ENCODE peak calls at places on chromosomes 13 and 19, in five cellular contexts. I is AG09309, P is heart left ventricle, N is heart right ventricle, K is brain microvascular endothelial cell. B is an unnamed sample.

GRCh38 chr19:40191836-40192646 is 815 bp downstream of the MAP3K10 start:
- DNase-seq in P (peak), N (peak), K (no peak), I (no peak), B (peak)

GRCh38 chr13:76937416-76937815 is 10.9 kb upstream of the ACOD1 start:
- DNase-seq in N (no peak), P (peak), I (peak), K (peak), B (no peak)

GRCh38 chr13:110711778-110712070 is 1.8 kb upstream of the ING1 start:
- DNase-seq in P (no peak), N (no peak), K (peak), I (no peak), B (no peak)

GRCh38 chr19:18093439-18094161 is 4.0 kb upstream of the MAST3 start:
- DNase-seq in P (no peak), K (peak), I (no peak), N (no peak), B (no peak)

GRCh38 chr13:29754486-29754806 is 96.0 kb downstream of the UBL3 start:
- DNase-seq in N (no peak), I (no peak), P (no peak), K (peak), B (no peak)

GRCh38 chr19:10593820-10594637 is 6.9 kb upstream of the AP1M2 start:
- DNase-seq in K (no peak), N (no peak), P (no peak), I (no peak), B (no peak)

GRCh38 chr13:74570046-74570445 is 435.8 kb upstream of the KLF12 start:
- DNase-seq in P (no peak), K (no peak), N (no peak), I (no peak), B (no peak)

GRCh38 chr13:41581884-41582547 is 124.7 kb downstream of the RGCC start:
- DNase-seq in P (no peak), I (no peak), K (no peak), N (no peak), B (no peak)

GRCh38 chr19:16330811-16331690 is 6.4 kb downstream of the KLF2 start:
- DNase-seq in I (no peak), K (peak), N (no peak), P (no peak), B (no peak)

GRCh38 chr19:34957830-34958751 is 5.9 kb downstream of the ZNF792 start:
- DNase-seq in P (no peak), N (no peak), K (no peak), I (no peak), B (no peak)

GRCh38 chr19:34328982-34329381 is 36.0 kb upstream of the GPI start:
- DNase-seq in K (no peak), I (no peak), P (no peak), N (no peak), B (no peak)

GRCh38 chr19:5826531-5827341 is 12.8 kb downstream of the FUT6 start:
- DNase-seq in K (no peak), I (no peak), P (peak), N (peak), B (no peak)
- TF ChIP-seq CTCF in K (no peak), I (no peak), P (peak), N (no peak), B (no peak)

DNA sequence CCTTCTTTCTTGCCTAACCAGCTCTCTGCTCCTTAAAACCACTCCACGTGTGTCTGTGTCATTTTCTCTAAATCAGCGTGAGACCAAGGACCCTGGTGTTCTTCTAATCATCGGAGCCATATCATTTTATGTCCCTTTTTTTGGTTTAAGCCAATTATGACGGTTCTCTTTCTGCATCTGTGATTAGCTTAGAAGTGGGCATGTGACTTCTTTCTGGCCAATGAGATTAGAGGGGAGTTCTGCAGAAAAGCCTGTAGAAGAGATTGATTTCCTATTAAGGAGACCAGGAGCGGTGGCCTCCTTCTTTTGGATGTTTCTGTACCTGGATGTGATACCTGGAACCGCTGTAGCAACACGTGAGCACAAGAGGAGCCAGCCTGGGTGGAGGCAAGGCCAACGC is 97.5 kb upstream of the PABPC3 start:
- DNase-seq in K (no peak), I (no peak), N (no peak), P (no peak), B (no peak)
- TF ChIP-seq CTCF in K (no peak), I (no peak), N (no peak), P (no peak), B (no peak)

DNA sequence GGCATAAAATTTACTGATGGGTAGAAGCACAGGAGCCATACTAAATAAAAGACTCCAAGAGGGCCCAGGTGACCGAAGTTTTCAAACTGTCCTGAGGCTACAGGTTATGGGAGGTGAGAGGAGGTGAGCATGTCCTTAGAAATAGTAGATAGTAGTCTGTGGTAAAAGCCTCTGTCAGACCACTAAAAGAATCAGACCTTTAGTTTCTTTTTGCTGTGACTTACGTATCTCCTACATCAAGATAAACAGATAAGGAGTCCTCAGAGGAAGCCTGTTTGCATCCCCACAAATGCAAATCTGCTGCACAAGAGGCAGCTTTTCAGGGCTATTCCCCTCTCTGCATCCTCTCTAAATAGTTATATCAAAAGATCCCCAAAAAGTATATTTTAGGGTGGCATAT is 711.6 kb upstream of the SLITRK6 start:
- DNase-seq in K (no peak), N (no peak), I (no peak), P (no peak), B (no peak)
- TF ChIP-seq CTCF in K (no peak), N (no peak), I (no peak), P (no peak), B (no peak)

GRCh38 chr13:51032831-51033230 is 78.2 kb downstream of the C13orf42 start:
- DNase-seq in I (no peak), K (no peak), N (no peak), P (no peak), B (no peak)

GRCh38 chr13:51033431-51034185 is 77.5 kb downstream of the C13orf42 start:
- DNase-seq in P (no peak), K (no peak), N (no peak), I (no peak), B (no peak)

GRCh38 chr13:51034906-51035305 is 76.2 kb downstream of the C13orf42 start:
- DNase-seq in N (no peak), K (no peak), I (no peak), P (no peak), B (no peak)

GRCh38 chr13:51040431-51040830 is 70.6 kb downstream of the C13orf42 start:
- DNase-seq in K (no peak), I (no peak), N (no peak), P (no peak), B (no peak)

GRCh38 chr13:51035469-51035868 is 75.6 kb downstream of the C13orf42 start:
- DNase-seq in I (no peak), K (no peak), N (no peak), P (no peak), B (no peak)
- TF ChIP-seq CTCF in I (no peak), K (no peak), N (no peak), P (no peak), B (no peak)

GRCh38 chr19:51327066-51327985 is 14.6 kb downstream of the VSIG10L start:
- DNase-seq in N (no peak), P (peak), K (peak), I (no peak), B (no peak)
- TF ChIP-seq CTCF in N (peak), P (no peak), K (peak), I (no peak), B (peak)

B was measured in progenitor cell of endocrine pancreas.